ENCODE peak calls at places on chromosomes 5 and 9, in nine cellular contexts. Z, S, D, K, O, N, Y, Q and V are unnamed samples.

GRCh38 chr5:131957721-131958483 is 12.4 kb upstream of the MEIKIN start:
- DNase-seq in Y (no peak), N (no peak), O (no peak), D (no peak), S (no peak), Z (no peak), K (no peak), Q (no peak), V (no peak)

GRCh38 chr5:141490771-141491170 is 1.9 kb downstream of the PCDHGC5 start:
- DNase-seq in Y (no peak), Z (no peak), N (no peak), S (no peak), D (no peak), K (no peak), Q (no peak), O (no peak), V (no peak)

GRCh38 chr9:122562134-122562760 is 9.3 kb downstream of the OR1N2 start:
- DNase-seq in Y (no peak), Z (no peak), Q (no peak), N (no peak), O (no peak), S (no peak), D (no peak), K (no peak), V (no peak)

GRCh38 chr5:76641514-76642120 is 18.4 kb upstream of the F2RL2 start:
- DNase-seq in Q (no peak), O (peak), D (peak), N (peak), Z (peak), S (peak), K (no peak), Y (no peak), V (no peak)

GRCh38 chr9:117153021-117153420 is 261.8 kb downstream of the ASTN2 start:
- DNase-seq in Z (no peak), Y (no peak), O (no peak), N (no peak), D (peak), K (no peak), S (no peak), Q (no peak), V (no peak)

GRCh38 chr5:41416336-41416735 is 94.1 kb downstream of the PLCXD3 start:
- DNase-seq in Y (no peak), K (no peak), O (no peak), Z (no peak), S (no peak), Q (no peak), N (no peak), D (no peak), V (no peak)

GRCh38 chr9:136833381-136834142 is 8.7 kb upstream of the AJM1 start:
- DNase-seq in S (no peak), Y (no peak), O (no peak), Q (no peak), K (no peak), D (no peak), Z (no peak), N (no peak), V (peak)

GRCh38 chr9:117784996-117785395 is 80.8 kb downstream of the TLR4 start:
- DNase-seq in Z (no peak), S (no peak), N (no peak), Y (no peak), D (no peak), K (no peak), O (no peak), Q (no peak), V (no peak)

GRCh38 chr5:140043508-140043872 is 391 bp upstream of the NRG2 start:
- DNase-seq in O (no peak), N (no peak), D (no peak), Q (no peak), S (no peak), Z (no peak), K (no peak), Y (peak), V (no peak)

GRCh38 chr5:106601605-106602004 is 1069.1 kb downstream of the EFNA5 start:
- DNase-seq in D (no peak), Z (no peak), K (no peak), S (peak), O (no peak), Y (no peak), Q (no peak), N (no peak), V (no peak)

GRCh38 chr5:83368317-83368716 is 103.2 kb upstream of the VCAN start:
- DNase-seq in Z (no peak), Q (no peak), N (no peak), O (no peak), D (peak), K (no peak), Y (no peak), S (peak), V (no peak)

GRCh38 chr9:70594546-70594945 is 180.1 kb upstream of the KLF9 start:
- DNase-seq in Z (no peak), D (no peak), Y (no peak), O (no peak), N (no peak), K (no peak), S (peak), Q (no peak), V (no peak)

GRCh38 chr5:38554860-38555259 is 1.6 kb downstream of the LIFR start:
- DNase-seq in K (no peak), D (no peak), Y (no peak), Q (no peak), O (no peak), N (no peak), Z (no peak), S (no peak), V (no peak)

GRCh38 chr9:76394896-76395244 is 644 bp upstream of the RFK start:
- DNase-seq in S (peak), N (peak), Y (peak), O (peak), Z (no peak), D (no peak), K (peak), Q (peak), V (no peak)

GRCh38 chr9:126057036-126057435 is 269.6 kb upstream of the MVB12B start:
- DNase-seq in Z (no peak), O (no peak), N (no peak), Y (no peak), S (no peak), K (no peak), Q (peak), D (no peak), V (peak)

GRCh38 chr5:87367243-87367642 is 45.5 kb downstream of the CCNH start:
- DNase-seq in S (no peak), Z (no peak), Q (no peak), N (no peak), D (no peak), O (no peak), Y (no peak), K (no peak), V (no peak)

GRCh38 chr5:172786736-172787462 is 15.9 kb upstream of the DUSP1 start:
- DNase-seq in Y (no peak), Z (no peak), N (no peak), Q (no peak), O (no peak), S (no peak), K (no peak), D (no peak), V (no peak)

GRCh38 chr9:99249619-99250018 is 27.5 kb downstream of the SEC61B start:
- DNase-seq in S (no peak), Q (no peak), Y (no peak), N (no peak), K (no peak), D (no peak), Z (no peak), O (no peak), V (no peak)

GRCh38 chr5:141199359-141200235 is at the start of gene PCDHB11:
- DNase-seq in D (no peak), Z (no peak), S (no peak), O (no peak), Y (no peak), N (no peak), K (no peak), Q (no peak), V (no peak)

GRCh38 chr5:112445626-112446350 is 26.7 kb upstream of the EPB41L4A start:
- DNase-seq in Q (no peak), S (no peak), Z (no peak), N (no peak), K (no peak), O (no peak), Y (no peak), D (no peak), V (no peak)

GRCh38 chr5:39461007-39461682 is 36.4 kb upstream of the DAB2 start:
- DNase-seq in N (no peak), Z (no peak), K (peak), O (no peak), Q (peak), Y (no peak), S (no peak), D (no peak), V (peak)

GRCh38 chr5:78594946-78595921 is 53.3 kb downstream of the LHFPL2 start:
- DNase-seq in S (peak), Z (peak), Q (peak), N (peak), Y (no peak), O (peak), D (peak), K (peak), V (no peak)

GRCh38 chr5:154610321-154611154 is 132.5 kb upstream of the HAND1 start:
- DNase-seq in Z (peak), S (peak), N (peak), Y (peak), K (peak), O (peak), D (peak), Q (peak), V (peak)
- H3K4me3 ChIP-seq in Z (peak), S (peak), N (no peak), Y (peak), K (peak), O (peak), D (peak), Q (peak), V (peak)

GRCh38 chr9:113388833-113389232 is 12.0 kb upstream of the HDHD3 start:
- DNase-seq in Q (no peak), O (no peak), K (no peak), S (no peak), D (no peak), Y (no peak), Z (no peak), N (peak), V (no peak)

GRCh38 chr9:113389451-113389850 is 11.6 kb downstream of the ALAD start:
- DNase-seq in Y (no peak), D (no peak), N (no peak), Z (no peak), O (no peak), Q (no peak), S (no peak), K (no peak), V (no peak)

GRCh38 chr9:113387560-113388230 is 10.9 kb upstream of the HDHD3 start:
- DNase-seq in O (no peak), K (no peak), Y (no peak), S (no peak), N (no peak), D (no peak), Q (no peak), Z (no peak), V (no peak)

GRCh38 chr9:113391917-113392316 is 9.2 kb downstream of the ALAD start:
- DNase-seq in N (no peak), Z (no peak), Y (no peak), O (no peak), D (no peak), K (no peak), Q (no peak), S (no peak), V (no peak)

DNA sequence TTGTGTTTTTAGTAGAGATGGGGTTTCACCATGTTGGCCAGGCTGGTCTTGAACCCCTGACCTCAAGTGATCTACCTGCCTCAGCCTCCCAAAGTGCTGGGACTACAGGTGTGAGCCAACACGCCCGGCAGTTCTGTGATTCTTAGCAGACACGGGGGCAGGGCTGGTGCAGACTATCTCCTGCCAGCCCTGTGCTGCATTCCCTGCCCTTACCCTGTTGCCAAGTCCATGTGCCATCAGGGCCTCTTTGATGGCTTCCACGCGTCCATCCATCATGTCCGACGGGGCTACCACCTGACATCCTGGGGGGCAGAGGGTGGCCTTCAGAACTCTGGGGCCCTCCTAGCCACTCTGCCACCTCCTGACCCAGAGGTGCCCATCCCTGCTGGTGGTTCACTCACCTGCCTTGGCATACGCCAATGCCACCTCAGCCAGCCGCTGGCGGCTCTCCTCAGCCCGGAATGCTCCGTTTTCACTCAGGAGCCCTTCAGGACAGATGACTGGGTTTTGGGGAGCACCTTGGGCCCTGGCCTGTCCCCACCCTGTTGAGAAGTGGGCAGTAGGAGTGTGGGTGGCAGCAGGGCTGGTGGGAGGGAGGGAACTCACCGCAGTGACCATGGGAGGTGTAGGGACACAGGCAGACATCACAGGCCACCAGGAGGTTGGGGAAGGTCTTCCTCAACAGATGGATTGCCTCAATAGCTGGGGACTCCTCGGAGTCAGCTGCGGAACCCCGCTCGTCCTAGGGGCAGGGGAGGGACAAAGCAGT is 10.7 kb downstream of the ALAD start:
- DNase-seq in O (no peak), S (no peak), D (no peak), Z (no peak), Q (no peak), Y (no peak), N (no peak), K (no peak), V (no peak)
- H3K27ac ChIP-seq in O (no peak), S (no peak), D (no peak), Z (no peak), Q (no peak), Y (no peak), N (no peak), K (no peak), V (no peak)

GRCh38 chr5:179858586-179859427 is at the start of gene MRNIP:
- DNase-seq in Z (peak), D (peak), K (peak), Y (peak), O (peak), Q (peak), S (peak), N (peak), V (peak)
- TF ChIP-seq CTCF in Z (no peak), D (no peak), K (no peak), Y (peak), O (peak), Q (no peak), S (peak), N (no peak), V (no peak)

GRCh38 chr5:167576928-167577327 is 714.5 kb upstream of the WWC1 start:
- DNase-seq in K (no peak), D (no peak), Z (no peak), O (no peak), Y (no peak), Q (no peak), N (no peak), S (no peak), V (no peak)

GRCh38 chr5:167576126-167576525 is 715.3 kb upstream of the WWC1 start:
- DNase-seq in Y (no peak), Z (no peak), D (no peak), K (no peak), O (no peak), Q (no peak), N (no peak), S (no peak), V (no peak)

GRCh38 chr5:167573274-167574127 is 717.9 kb upstream of the WWC1 start:
- DNase-seq in K (no peak), Q (no peak), Z (no peak), S (peak), O (no peak), Y (no peak), D (peak), N (no peak), V (no peak)

GRCh38 chr5:167571824-167572223 is 719.6 kb upstream of the WWC1 start:
- DNase-seq in K (no peak), Y (no peak), Q (no peak), D (no peak), N (no peak), Z (no peak), S (no peak), O (no peak), V (no peak)

DNA sequence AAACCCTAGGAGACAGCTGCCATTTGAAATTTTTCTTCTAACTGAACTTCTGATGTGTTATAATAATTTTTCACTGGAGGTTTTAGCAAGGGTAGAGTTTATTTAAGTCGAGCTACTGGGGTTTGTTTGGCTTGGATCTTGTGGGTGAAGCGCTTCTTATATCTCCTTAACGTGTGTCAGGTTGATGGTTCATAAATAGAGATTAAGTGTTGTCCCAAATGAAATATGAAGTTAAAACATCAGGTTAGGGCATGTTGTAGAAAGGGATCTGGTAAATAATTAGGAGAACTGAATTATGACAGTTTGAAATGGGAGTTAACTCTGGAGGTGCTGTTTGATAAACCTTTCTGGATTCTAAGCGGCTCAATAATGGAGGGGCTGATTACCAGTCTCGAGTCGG is 717.1 kb upstream of the WWC1 start:
- DNase-seq in K (no peak), Z (no peak), D (no peak), O (no peak), Y (no peak), S (no peak), N (no peak), Q (no peak), V (no peak)
- H3K4me3 ChIP-seq in K (no peak), Z (no peak), D (no peak), O (no peak), Y (peak), S (peak), N (no peak), Q (no peak), V (no peak)

GRCh38 chr5:68500828-68501227 is 285.3 kb downstream of the PIK3R1 start:
- DNase-seq in N (no peak), Q (no peak), Z (no peak), S (no peak), Y (no peak), O (no peak), D (no peak), K (no peak), V (no peak)

GRCh38 chr5:68504306-68504705 is 288.8 kb downstream of the PIK3R1 start:
- DNase-seq in N (no peak), D (no peak), O (no peak), Q (no peak), S (no peak), K (no peak), Y (no peak), Z (no peak), V (no peak)

GRCh38 chr5:68502531-68502930 is 287.0 kb downstream of the PIK3R1 start:
- DNase-seq in Q (no peak), N (no peak), Y (no peak), S (no peak), O (no peak), D (peak), Z (no peak), K (no peak), V (no peak)

GRCh38 chr5:68505917-68506860 is 290.6 kb downstream of the PIK3R1 start:
- DNase-seq in Z (no peak), D (peak), O (no peak), Q (no peak), S (peak), K (no peak), N (no peak), Y (no peak), V (no peak)
- H3K27ac ChIP-seq in Z (peak), D (no peak), O (no peak), Q (no peak), S (no peak), K (no peak), N (no peak), Y (no peak), V (no peak)

DNA sequence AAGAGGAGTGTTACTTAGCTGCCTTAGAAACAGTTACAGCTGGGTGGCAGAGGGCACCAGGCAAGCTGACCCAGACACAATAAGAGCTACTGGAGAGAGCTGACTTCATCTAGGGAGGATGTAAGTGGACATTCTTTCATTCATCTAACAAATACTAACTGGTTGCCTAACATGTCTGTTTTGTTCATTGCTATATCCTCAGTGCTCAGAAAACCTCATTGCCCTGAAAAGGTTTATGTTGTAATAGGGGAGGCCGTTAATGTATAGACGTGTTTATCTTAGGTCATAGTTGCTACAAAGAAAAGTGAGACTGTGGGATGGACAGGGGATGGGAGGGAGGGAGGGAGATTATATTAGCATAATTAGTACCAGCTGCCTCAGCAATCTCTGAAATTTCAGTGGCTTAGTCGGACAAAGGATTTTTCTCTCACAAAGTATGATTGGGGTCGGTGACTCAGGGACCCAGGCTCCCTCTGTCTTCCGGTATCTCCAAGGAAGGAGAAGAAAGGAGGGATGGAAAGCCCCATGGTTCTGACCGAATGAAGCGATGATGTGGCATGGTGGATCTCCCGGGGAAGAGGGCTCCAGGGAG is 2.6 kb upstream of the SNX18 start:
- DNase-seq in N (no peak), K (no peak), S (peak), Q (no peak), O (no peak), Z (no peak), Y (no peak), D (peak), V (no peak)
- TF ChIP-seq CTCF in N (no peak), K (no peak), S (no peak), Q (no peak), O (no peak), Z (no peak), Y (no peak), D (no peak), V (no peak)

DNA sequence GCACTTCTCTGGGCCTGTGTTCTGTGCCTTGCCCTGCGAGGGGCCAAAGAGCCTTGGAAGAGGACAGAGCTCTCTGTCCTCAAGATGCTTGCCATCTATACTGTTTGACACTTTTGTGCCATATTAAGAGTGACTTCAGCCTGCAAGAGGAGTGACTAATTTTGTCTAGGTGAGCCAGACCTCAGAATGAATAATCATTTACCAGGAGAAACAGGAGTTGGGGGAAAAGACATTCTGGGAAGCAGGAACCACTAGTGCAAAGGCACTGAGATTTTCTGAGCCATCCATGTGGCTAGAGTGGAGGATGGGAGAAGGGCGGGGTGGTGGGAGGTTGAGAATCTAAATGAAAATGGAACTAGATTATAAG is 1.9 kb downstream of the GSN start:
- DNase-seq in D (no peak), Q (no peak), Z (no peak), K (no peak), O (no peak), S (no peak), Y (no peak), N (no peak), V (no peak)
- H3K4me3 ChIP-seq in D (peak), Q (peak), Z (peak), K (peak), O (peak), S (no peak), Y (peak), N (no peak), V (no peak)